ENCODE peak calls at places on chromosomes 12 and 14, in seven cellular contexts. W is heart left ventricle, N is GM23338, K is right cardiac atrium, B is stomach, O is HepG2, H is DND-41. T is an unnamed sample.

GRCh38 chr12:14278294-14278953 is 87.1 kb upstream of the ATF7IP start:
- DNase-seq in W (no peak), N (no peak), K (no peak), B (no peak), O (no peak), H (no peak), T (no peak)

GRCh38 chr14:80491131-80491530 is 279.8 kb upstream of the DIO2 start:
- DNase-seq in W (peak; percentile 75), N (peak; percentile 47), K (peak; percentile 55), B (no peak), O (peak; percentile 20), H (peak; percentile 75), T (no peak)

GRCh38 chr12:47905313-47905730 is 528 bp upstream of the VDR start:
- DNase-seq in W (peak; percentile 59), N (peak; percentile 85), K (peak; percentile 54), B (peak; percentile 69), O (no peak), H (no peak), T (no peak)

GRCh38 chr12:99439399-99439798 is 208.2 kb upstream of the GARIN6 start:
- DNase-seq in W (no peak), N (no peak), K (no peak), B (no peak), O (no peak), H (no peak), T (no peak)

GRCh38 chr14:94598816-94599655 is 13.2 kb upstream of the SERPINA3 start:
- DNase-seq in W (peak; percentile 62), N (peak; percentile 24), K (peak; percentile 74), B (peak; percentile 71), O (peak; percentile 100), H (no peak), T (no peak)

GRCh38 chr14:88002421-88002820 is 2.5 kb upstream of the GPR65 start:
- DNase-seq in W (no peak), N (no peak), K (no peak), B (no peak), O (no peak), H (peak; percentile 73), T (no peak)

GRCh38 chr12:132729541-132730320 is 19.1 kb downstream of the PGAM5 start:
- DNase-seq in W (no peak), N (no peak), K (no peak), B (no peak), O (no peak), H (no peak), T (no peak)

GRCh38 chr14:99213101-99213500 is 58.9 kb downstream of the BCL11B start:
- DNase-seq in W (no peak), N (no peak), K (no peak), B (no peak), O (no peak), H (no peak), T (no peak)

GRCh38 chr12:51183816-51184215 is 10.9 kb upstream of the TFCP2 start:
- DNase-seq in W (peak; percentile 84), N (peak; percentile 20), K (no peak), B (peak; percentile 57), O (no peak), H (no peak), T (no peak)

GRCh38 chr12:3200032-3200617 is 122.9 kb downstream of the TSPAN9 start:
- DNase-seq in W (peak; percentile 72), N (peak; percentile 93), K (peak; percentile 56), B (peak; percentile 53), O (no peak), H (no peak), T (no peak)

GRCh38 chr14:55938249-55938791 is 179.9 kb upstream of the PELI2 start:
- DNase-seq in W (peak; percentile 61), N (no peak), K (no peak), B (peak; percentile 58), O (no peak), H (no peak), T (no peak)

GRCh38 chr12:1071182-1071581 is 80.2 kb downstream of the ERC1 start:
- DNase-seq in W (no peak), N (no peak), K (no peak), B (no peak), O (no peak), H (no peak), T (no peak)

GRCh38 chr12:49868952-49869815 is 26.3 kb upstream of the BCDIN3D start:
- DNase-seq in W (peak; percentile 95), N (no peak), K (peak; percentile 96), B (peak; percentile 83), O (peak; percentile 35), H (no peak), T (no peak)

GRCh38 chr14:22303589-22304195 is 285.3 kb downstream of the DAD1 start:
- DNase-seq in W (no peak), N (peak; percentile 61), K (no peak), B (no peak), O (no peak), H (no peak), T (no peak)

GRCh38 chr12:122752464-122753212 is at the start of gene DENR:
- DNase-seq in W (peak; percentile 98), N (peak; percentile 99), K (peak; percentile 98), B (peak; percentile 99), O (peak; percentile 93), H (peak; percentile 99), T (peak; percentile 99)

GRCh38 chr14:104214819-104215218 is 76.4 kb downstream of the KIF26A start:
- DNase-seq in W (no peak), N (no peak), K (no peak), B (no peak), O (no peak), H (no peak), T (no peak)

GRCh38 chr14:91320266-91320665 is 75.8 kb upstream of the GPR68 start:
- DNase-seq in W (no peak), N (no peak), K (no peak), B (no peak), O (no peak), H (no peak), T (no peak)
- H3K4me1 ChIP-seq in W (peaks cover 10% of the 10 kb centered on the region), N (no peaks in the 10 kb centered on the region), K (peaks cover 14% of the 10 kb centered on the region), B (peaks cover 50% of the 10 kb centered on the region), O (no peaks in the 10 kb centered on the region), H (peaks cover 65% of the 10 kb centered on the region), T (peaks cover 95% of the 10 kb centered on the region)

GRCh38 chr12:114686421-114687268 is 2.7 kb upstream of the TBX3 start:
- DNase-seq in W (no peak), N (peak; percentile 43), K (no peak), B (no peak), O (no peak), H (no peak), T (no peak)
- H3K27me3 ChIP-seq in W (peaks cover 64% of the 10 kb centered on the region), N (peaks cover 94% of the 10 kb centered on the region), K (no peaks in the 10 kb centered on the region), B (peaks cover 100% of the 10 kb centered on the region), O (no peaks in the 10 kb centered on the region), H (peaks cover 31% of the 10 kb centered on the region), T (peaks cover 37% of the 10 kb centered on the region)

GRCh38 chr14:73027984-73028383 is 1.1 kb upstream of the ZFYVE1 start:
- DNase-seq in W (no peak), N (no peak), K (no peak), B (no peak), O (no peak), H (no peak), T (no peak)

GRCh38 chr14:73027546-73027945 is 640 bp upstream of the ZFYVE1 start:
- DNase-seq in W (no peak), N (no peak), K (no peak), B (no peak), O (no peak), H (no peak), T (no peak)

GRCh38 chr14:73026243-73026844 is 562 bp downstream of the ZFYVE1 start:
- DNase-seq in W (no peak), N (peak; percentile 21), K (no peak), B (no peak), O (no peak), H (no peak), T (no peak)

GRCh38 chr14:73026845-73027542 is at the start of gene ZFYVE1:
- DNase-seq in W (peak; percentile 98), N (peak; percentile 100), K (peak; percentile 97), B (peak; percentile 97), O (peak; percentile 96), H (peak; percentile 97), T (peak; percentile 80)

DNA sequence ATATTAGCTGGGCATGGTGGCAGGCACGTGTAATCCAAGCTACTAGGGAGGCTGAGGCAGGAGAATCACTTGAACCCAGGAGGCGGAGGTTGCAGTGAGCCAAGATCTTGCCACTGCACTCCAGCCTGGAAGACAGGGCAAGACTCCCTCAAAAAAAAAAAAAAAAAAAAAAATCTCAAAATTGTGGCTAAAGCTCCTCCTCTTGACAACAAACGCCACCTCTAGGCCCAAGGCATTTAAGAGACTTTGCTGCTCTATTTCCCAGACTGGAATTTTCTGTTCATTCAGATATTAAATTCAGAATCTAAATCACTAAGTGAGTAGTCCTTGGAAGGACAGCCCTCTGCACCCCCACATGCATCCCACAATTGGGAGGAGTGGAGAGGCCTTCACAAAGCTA is 1.4 kb downstream of the ZFYVE1 start:
- DNase-seq in W (no peak), N (peak; percentile 24), K (no peak), B (no peak), O (no peak), H (no peak), T (no peak)
- H3K4me3 ChIP-seq in W (peak overlapping the region; percentile 82), N (peak overlapping the region; percentile 54), K (peak overlapping the region; percentile 74), B (no peak overlapping the region), O (peak overlapping the region; percentile 97), H (no peak overlapping the region), T (no peak overlapping the region)

DNA sequence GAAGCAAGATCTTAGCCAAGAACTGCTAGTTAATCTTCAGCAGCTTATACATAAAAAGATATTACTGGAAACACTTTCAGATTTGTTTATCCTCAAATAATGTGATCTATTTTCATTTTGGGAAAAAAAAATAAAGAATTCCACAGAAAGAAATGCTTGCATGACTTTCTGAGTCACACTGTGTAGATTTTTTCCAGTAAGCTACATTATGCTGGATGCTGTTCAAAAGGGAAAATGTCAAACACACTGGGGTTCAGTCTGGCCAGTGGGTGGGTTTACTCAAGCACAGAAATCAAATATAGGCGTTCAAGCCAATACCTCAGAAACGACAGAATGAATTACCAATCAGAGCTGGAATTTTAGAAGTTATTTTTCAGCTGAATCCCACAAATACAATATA is 239.5 kb upstream of the KRR1 start:
- DNase-seq in W (no peak), N (no peak), K (no peak), B (no peak), O (peak; percentile 54), H (no peak), T (no peak)
- H3K4me1 ChIP-seq in W (no peaks in the 10 kb centered on the region), N (no peaks in the 10 kb centered on the region), K (no peaks in the 10 kb centered on the region), B (peaks cover 19% of the 10 kb centered on the region), O (peaks cover 56% of the 10 kb centered on the region), H (peaks cover 14% of the 10 kb centered on the region), T (no peaks in the 10 kb centered on the region)

T was measured in CD8-positive, alpha-beta T cell.